ENCODE peak calls at places on chromosomes 4 and X, in six cellular contexts. One of them, this sample, is unnamed.

GRCh38 chrX:85619962-85620361 is 240.5 kb upstream of the POF1B start:
- DNase-seq in A549: no peak
- DNase-seq in WTC11: no peak
- DNase-seq in endothelial cell of umbilical vein: no peak
- DNase-seq in HepG2: no peak
- DNase-seq in K562: no peak
- DNase-seq in this sample: no peak

GRCh38 chr4:78939667-78940008 is 400 bp upstream of the PAQR3 start:
- DNase-seq in endothelial cell of umbilical vein: no peak
- DNase-seq in HepG2: no peak
- DNase-seq in A549: no peak
- DNase-seq in K562: peak
- DNase-seq in WTC11: no peak
- DNase-seq in this sample: no peak

GRCh38 chrX:132294776-132295495 is 75.7 kb upstream of the RAP2C start:
- DNase-seq in endothelial cell of umbilical vein: no peak
- DNase-seq in A549: no peak
- DNase-seq in HepG2: no peak
- DNase-seq in K562: no peak
- DNase-seq in WTC11: no peak
- DNase-seq in this sample: no peak

GRCh38 chr4:53012738-53013137 is 150.6 kb downstream of the RASL11B start:
- DNase-seq in A549: no peak
- DNase-seq in K562: no peak
- DNase-seq in endothelial cell of umbilical vein: peak
- DNase-seq in WTC11: no peak
- DNase-seq in HepG2: no peak
- DNase-seq in this sample: no peak

GRCh38 chr4:39278476-39278875 is 87.7 kb downstream of the RFC1 start:
- DNase-seq in WTC11: no peak
- DNase-seq in A549: no peak
- DNase-seq in K562: no peak
- DNase-seq in HepG2: no peak
- DNase-seq in endothelial cell of umbilical vein: no peak
- DNase-seq in this sample: no peak

GRCh38 chr4:8708401-8709021 is 115.9 kb downstream of the CPZ start:
- DNase-seq in HepG2: no peak
- DNase-seq in endothelial cell of umbilical vein: no peak
- DNase-seq in K562: no peak
- DNase-seq in A549: no peak
- DNase-seq in WTC11: peak
- DNase-seq in this sample: peak

GRCh38 chrX:69019073-69019890 is 146.0 kb downstream of the PJA1 start:
- DNase-seq in WTC11: no peak
- DNase-seq in A549: no peak
- DNase-seq in HepG2: no peak
- DNase-seq in K562: no peak
- DNase-seq in endothelial cell of umbilical vein: no peak
- DNase-seq in this sample: no peak

GRCh38 chrX:48890934-48891401 is 6.6 kb downstream of the TIMM17B start:
- DNase-seq in A549: no peak
- DNase-seq in WTC11: peak
- DNase-seq in K562: peak
- DNase-seq in HepG2: no peak
- DNase-seq in endothelial cell of umbilical vein: no peak
- DNase-seq in this sample: peak

GRCh38 chr4:3863841-3864734 is 97.9 kb downstream of the ADRA2C start:
- DNase-seq in A549: no peak
- DNase-seq in HepG2: no peak
- DNase-seq in WTC11: peak
- DNase-seq in K562: no peak
- DNase-seq in endothelial cell of umbilical vein: no peak
- DNase-seq in this sample: no peak

GRCh38 chr4:71607780-71608673 is 175.9 kb downstream of the GC start:
- DNase-seq in WTC11: no peak
- DNase-seq in endothelial cell of umbilical vein: no peak
- DNase-seq in K562: no peak
- DNase-seq in A549: peak
- DNase-seq in HepG2: peak
- DNase-seq in this sample: no peak

GRCh38 chr4:46386570-46386969 is 3.4 kb downstream of the GABRA2 start:
- DNase-seq in K562: peak
- DNase-seq in endothelial cell of umbilical vein: no peak
- DNase-seq in HepG2: peak
- DNase-seq in WTC11: peak
- DNase-seq in A549: no peak
- DNase-seq in this sample: no peak

GRCh38 chrX:100721328-100721727 is 10.6 kb downstream of the SYTL4 start:
- DNase-seq in HepG2: no peak
- DNase-seq in WTC11: no peak
- DNase-seq in A549: no peak
- DNase-seq in K562: no peak
- DNase-seq in endothelial cell of umbilical vein: no peak
- DNase-seq in this sample: no peak

GRCh38 chrX:136525738-136526606 is 6.0 kb upstream of the VGLL1 start:
- DNase-seq in A549: peak
- DNase-seq in K562: peak
- DNase-seq in HepG2: no peak
- DNase-seq in WTC11: no peak
- DNase-seq in endothelial cell of umbilical vein: peak
- DNase-seq in this sample: no peak

DNA sequence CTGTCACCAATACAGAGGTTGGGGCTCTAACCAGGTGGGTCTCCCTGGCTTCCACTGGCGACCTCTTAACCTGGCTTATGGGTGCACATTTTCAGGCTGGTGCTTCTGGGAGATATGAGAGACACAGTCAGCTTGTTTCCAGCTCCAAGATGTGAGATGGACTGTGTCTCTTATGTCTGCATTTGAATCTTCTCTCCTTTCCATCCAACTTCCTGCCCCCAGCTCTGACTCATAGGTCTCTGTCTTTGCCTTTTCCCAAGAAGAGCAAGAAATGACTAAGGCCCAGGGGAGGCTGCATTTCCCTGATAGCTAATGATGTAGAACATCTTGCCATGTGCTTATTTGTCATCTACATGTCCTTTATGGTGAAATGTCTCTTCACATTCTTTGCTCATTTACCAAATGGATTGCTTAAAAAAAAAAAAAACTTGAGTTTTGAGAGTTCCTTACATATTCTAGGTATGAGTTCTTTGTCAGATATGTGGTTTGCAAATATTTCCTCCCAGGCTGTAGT is 3.2 kb upstream of the UXT start:
- DNase-seq in A549: no peak
- DNase-seq in K562: peak
- DNase-seq in HepG2: no peak
- DNase-seq in endothelial cell of umbilical vein: no peak
- DNase-seq in WTC11: no peak
- DNase-seq in this sample: no peak
- TF ChIP-seq JUN in A549: no peak
- TF ChIP-seq JUN in K562: no peak
- TF ChIP-seq JUN in HepG2: no peak
- TF ChIP-seq JUN in endothelial cell of umbilical vein: no peak
- TF ChIP-seq JUN in WTC11: no peak
- TF ChIP-seq JUN in this sample: no peak

GRCh38 chr4:173159791-173160190 is 8.8 kb upstream of the GALNT7 start:
- DNase-seq in A549: no peak
- DNase-seq in endothelial cell of umbilical vein: no peak
- DNase-seq in K562: no peak
- DNase-seq in WTC11: no peak
- DNase-seq in HepG2: no peak
- DNase-seq in this sample: no peak

GRCh38 chr4:173160871-173161270 is 7.7 kb upstream of the GALNT7 start:
- DNase-seq in K562: peak
- DNase-seq in endothelial cell of umbilical vein: no peak
- DNase-seq in A549: no peak
- DNase-seq in HepG2: no peak
- DNase-seq in WTC11: no peak
- DNase-seq in this sample: no peak
- TF ChIP-seq JUN in K562: no peak
- TF ChIP-seq JUN in endothelial cell of umbilical vein: no peak
- TF ChIP-seq JUN in A549: no peak
- TF ChIP-seq JUN in HepG2: no peak
- TF ChIP-seq JUN in WTC11: no peak
- TF ChIP-seq JUN in this sample: no peak

GRCh38 chr4:113979157-113979972 is at the start of gene ARSJ:
- DNase-seq in HepG2: no peak
- DNase-seq in A549: peak
- DNase-seq in endothelial cell of umbilical vein: peak
- DNase-seq in WTC11: peak
- DNase-seq in K562: no peak
- DNase-seq in this sample: peak

GRCh38 chr4:113978561-113979156 is 788 bp downstream of the ARSJ start:
- DNase-seq in endothelial cell of umbilical vein: peak
- DNase-seq in A549: peak
- DNase-seq in K562: no peak
- DNase-seq in HepG2: no peak
- DNase-seq in WTC11: peak
- DNase-seq in this sample: no peak

GRCh38 chr4:113979973-113980615 is 647 bp upstream of the ARSJ start:
- DNase-seq in WTC11: peak
- DNase-seq in endothelial cell of umbilical vein: peak
- DNase-seq in A549: no peak
- DNase-seq in HepG2: no peak
- DNase-seq in K562: no peak
- DNase-seq in this sample: no peak

GRCh38 chr4:113981591-113981990 is 2.1 kb upstream of the ARSJ start:
- DNase-seq in HepG2: no peak
- DNase-seq in A549: no peak
- DNase-seq in WTC11: no peak
- DNase-seq in K562: no peak
- DNase-seq in endothelial cell of umbilical vein: no peak
- DNase-seq in this sample: no peak

DNA sequence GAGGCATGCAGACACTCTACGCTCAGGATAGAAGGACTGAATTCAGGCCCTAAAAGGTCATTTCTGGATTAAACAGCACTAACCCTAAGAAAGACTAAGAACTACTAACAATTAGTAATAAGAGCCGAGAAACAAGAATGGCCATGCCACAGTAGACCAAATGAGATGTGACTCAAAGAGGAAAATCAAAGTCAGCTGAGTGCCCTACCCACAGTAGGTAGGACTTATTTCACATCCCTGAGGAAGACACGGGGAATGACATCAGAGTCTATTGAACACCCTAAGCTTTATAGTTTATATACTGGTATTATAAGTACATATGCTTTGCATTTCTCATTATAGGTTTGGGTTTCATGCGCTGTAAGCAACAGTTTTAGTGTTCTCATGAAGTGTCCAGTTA is 2.7 kb upstream of the ARSJ start:
- DNase-seq in K562: no peak
- DNase-seq in WTC11: no peak
- DNase-seq in A549: no peak
- DNase-seq in HepG2: no peak
- DNase-seq in endothelial cell of umbilical vein: no peak
- DNase-seq in this sample: no peak
- TF ChIP-seq JUN in K562: no peak
- TF ChIP-seq JUN in WTC11: no peak
- TF ChIP-seq JUN in A549: no peak
- TF ChIP-seq JUN in HepG2: no peak
- TF ChIP-seq JUN in endothelial cell of umbilical vein: no peak
- TF ChIP-seq JUN in this sample: no peak

GRCh38 chr4:83170952-83171399 is 56.4 kb upstream of the PLAC8 start:
- DNase-seq in WTC11: no peak
- DNase-seq in A549: no peak
- DNase-seq in HepG2: no peak
- DNase-seq in endothelial cell of umbilical vein: peak
- DNase-seq in K562: no peak
- DNase-seq in this sample: no peak
- TF ChIP-seq JUN in WTC11: no peak
- TF ChIP-seq JUN in A549: no peak
- TF ChIP-seq JUN in HepG2: no peak
- TF ChIP-seq JUN in endothelial cell of umbilical vein: no peak
- TF ChIP-seq JUN in K562: no peak
- TF ChIP-seq JUN in this sample: no peak

GRCh38 chrX:73267206-73267605 is 52.6 kb upstream of the NAP1L2 start:
- DNase-seq in A549: no peak
- DNase-seq in endothelial cell of umbilical vein: no peak
- DNase-seq in WTC11: no peak
- DNase-seq in HepG2: no peak
- DNase-seq in K562: no peak
- DNase-seq in this sample: no peak

GRCh38 chrX:73266766-73267165 is 52.1 kb upstream of the NAP1L2 start:
- DNase-seq in endothelial cell of umbilical vein: no peak
- DNase-seq in A549: no peak
- DNase-seq in K562: no peak
- DNase-seq in WTC11: no peak
- DNase-seq in HepG2: no peak
- DNase-seq in this sample: no peak

GRCh38 chrX:73267979-73268378 is 53.3 kb upstream of the NAP1L2 start:
- DNase-seq in A549: no peak
- DNase-seq in endothelial cell of umbilical vein: no peak
- DNase-seq in K562: no peak
- DNase-seq in WTC11: no peak
- DNase-seq in HepG2: no peak
- DNase-seq in this sample: no peak

GRCh38 chrX:73270753-73271152 is 56.1 kb upstream of the NAP1L2 start:
- DNase-seq in A549: no peak
- DNase-seq in HepG2: no peak
- DNase-seq in WTC11: no peak
- DNase-seq in K562: no peak
- DNase-seq in endothelial cell of umbilical vein: no peak
- DNase-seq in this sample: no peak

DNA sequence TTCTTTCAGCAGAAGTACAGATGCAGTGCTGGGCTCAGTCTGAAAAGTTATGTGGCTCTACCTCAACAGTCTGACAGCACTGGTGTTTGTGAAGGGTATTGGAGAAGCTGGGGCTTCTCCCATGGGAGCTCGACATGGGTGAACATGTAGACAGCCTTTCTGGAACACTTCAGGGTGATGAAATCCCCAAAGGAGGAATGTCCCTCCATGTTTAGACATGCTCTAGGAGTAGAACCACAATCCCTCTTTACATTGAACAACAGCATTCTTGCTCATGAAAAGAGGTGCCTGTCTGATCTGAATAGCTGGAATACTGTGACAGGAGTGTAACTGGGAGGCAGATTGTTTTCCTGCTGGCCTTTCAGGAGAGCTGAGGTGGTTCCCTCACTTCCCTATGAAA is 53.8 kb upstream of the NAP1L2 start:
- DNase-seq in A549: no peak
- DNase-seq in K562: no peak
- DNase-seq in HepG2: no peak
- DNase-seq in endothelial cell of umbilical vein: no peak
- DNase-seq in WTC11: no peak
- DNase-seq in this sample: no peak
- TF ChIP-seq JUN in A549: no peak
- TF ChIP-seq JUN in K562: no peak
- TF ChIP-seq JUN in HepG2: no peak
- TF ChIP-seq JUN in endothelial cell of umbilical vein: no peak
- TF ChIP-seq JUN in WTC11: no peak
- TF ChIP-seq JUN in this sample: no peak

GRCh38 chr4:121648518-121648917 is 48.3 kb downstream of the ANXA5 start:
- DNase-seq in HepG2: no peak
- DNase-seq in endothelial cell of umbilical vein: no peak
- DNase-seq in WTC11: peak
- DNase-seq in A549: no peak
- DNase-seq in K562: no peak
- DNase-seq in this sample: no peak
- TF ChIP-seq JUN in HepG2: no peak
- TF ChIP-seq JUN in endothelial cell of umbilical vein: no peak
- TF ChIP-seq JUN in WTC11: no peak
- TF ChIP-seq JUN in A549: no peak
- TF ChIP-seq JUN in K562: no peak
- TF ChIP-seq JUN in this sample: no peak

This sample was measured in H1.